ENCODE peak calls at places on chromosomes 12 and 14, in six cellular contexts. A is heart right ventricle; Z is NCI-H1436; W is effector memory CD8-positive, alpha-beta T cell; V is stimulated activated naive CD4-positive, alpha-beta T cell; G is AG10803. M is an unnamed sample.

GRCh38 chr12:101204598-101205304 is 5.3 kb downstream of the SLC5A8 start:
- DNase-seq in G (no peak), A (no peak), W (no peak), Z (no peak), V (no peak), M (no peak)

GRCh38 chr14:67358914-67359313 is 690 bp downstream of the ATP6V1D start:
- DNase-seq in Z (no peak), G (no peak), W (no peak), A (no peak), V (no peak), M (no peak)

GRCh38 chr12:115037830-115038229 is 353.9 kb upstream of the TBX3 start:
- DNase-seq in A (no peak), G (no peak), W (no peak), V (no peak), Z (no peak), M (no peak)

GRCh38 chr12:92408072-92408900 is 262.6 kb upstream of the BTG1 start:
- DNase-seq in W (peak), A (peak), Z (peak), G (peak), V (no peak), M (peak)

GRCh38 chr14:58426819-58427288 is 477 bp downstream of the TIMM9 start:
- DNase-seq in A (peak), Z (peak), W (no peak), V (peak), G (peak), M (peak)

GRCh38 chr14:33647385-33647786 is 303.5 kb downstream of the EGLN3 start:
- DNase-seq in Z (no peak), G (peak), V (no peak), W (no peak), A (no peak), M (no peak)

GRCh38 chr14:53247596-53248370 is 94.7 kb upstream of the DDHD1 start:
- DNase-seq in W (no peak), G (no peak), Z (no peak), A (no peak), V (no peak), M (no peak)

GRCh38 chr14:104556256-104557021 is 23.1 kb upstream of the C14orf180 start:
- DNase-seq in G (no peak), Z (no peak), V (no peak), W (no peak), A (no peak), M (no peak)

GRCh38 chr14:29799718-29800117 is 127.9 kb downstream of the PRKD1 start:
- DNase-seq in A (no peak), Z (no peak), V (no peak), G (no peak), W (no peak), M (no peak)

GRCh38 chr12:45049912-45050318 is 984 bp downstream of the DBX2 start:
- DNase-seq in A (no peak), Z (no peak), W (no peak), V (no peak), G (no peak), M (no peak)

GRCh38 chr14:24237463-24237955 is 4.8 kb downstream of the GMPR2 start:
- DNase-seq in G (peak), V (no peak), Z (no peak), W (no peak), A (no peak), M (no peak)

GRCh38 chr12:38384816-38385491 is 68.4 kb downstream of the ALG10B start:
- DNase-seq in W (no peak), Z (no peak), V (no peak), A (no peak), G (no peak), M (no peak)

GRCh38 chr14:106268013-106268727 is 741.8 kb downstream of the TMEM121 start:
- DNase-seq in Z (peak), V (peak), A (no peak), G (no peak), W (peak), M (no peak)

GRCh38 chr14:75249251-75249957 is 29.2 kb upstream of the FOS start:
- DNase-seq in Z (peak), V (peak), G (no peak), A (no peak), W (peak), M (no peak)

GRCh38 chr12:111672822-111673381 is 12.9 kb downstream of the BRAP start:
- DNase-seq in W (no peak), A (no peak), Z (no peak), G (no peak), V (no peak), M (no peak)

GRCh38 chr12:30108666-30109065 is 324.9 kb upstream of the TMTC1 start:
- DNase-seq in W (no peak), G (no peak), V (no peak), A (no peak), Z (no peak), M (no peak)

GRCh38 chr12:43131304-43131703 is 420.7 kb downstream of the ADAMTS20 start:
- DNase-seq in V (no peak), W (no peak), A (no peak), Z (no peak), G (no peak), M (no peak)

GRCh38 chr12:78060186-78060585 is 229.5 kb downstream of the NAV3 start:
- DNase-seq in A (no peak), V (no peak), W (no peak), G (peak), Z (no peak), M (no peak)

GRCh38 chr12:113440947-113441782 is 19.0 kb downstream of the SDSL start:
- DNase-seq in W (no peak), G (no peak), Z (no peak), A (no peak), V (no peak), M (no peak)

GRCh38 chr12:88801227-88802225 is 221.3 kb upstream of the KITLG start:
- DNase-seq in A (no peak), G (no peak), Z (no peak), V (no peak), W (no peak), M (no peak)

GRCh38 chr12:71438670-71439361 is 782 bp upstream of the LGR5 start:
- DNase-seq in A (no peak), G (no peak), Z (no peak), W (no peak), V (no peak), M (peak)

GRCh38 chr14:89827260-89827659 is 127.3 kb downstream of the EFCAB11 start:
- DNase-seq in W (no peak), Z (no peak), A (no peak), G (no peak), V (no peak), M (no peak)

GRCh38 chr14:73762375-73762822 is 48.2 kb upstream of the PNMA1 start:
- DNase-seq in A (no peak), G (no peak), Z (no peak), W (no peak), V (no peak), M (no peak)

GRCh38 chr12:4719821-4720636 is at the start of gene GALNT8:
- DNase-seq in G (no peak), A (no peak), W (no peak), Z (no peak), V (no peak), M (no peak)